ENCODE peak calls at places on chromosome 2, in ten cellular contexts. One of them, this sample, is unnamed.

GRCh38 chr2:54396107-54396506 is 60.0 kb upstream of the SPTBN1 start:
- DNase-seq in fibroblast of mammary gland: peak
- DNase-seq in ELR: peak
- DNase-seq in GM04504: no peak
- DNase-seq in MM.1S: no peak
- DNase-seq in ascending aorta: no peak
- DNase-seq in stomach: no peak
- DNase-seq in GDM1: no peak
- DNase-seq in skeletal muscle cell: no peak
- DNase-seq in Jurkat, Clone E6-1: no peak
- DNase-seq in this sample: peak

GRCh38 chr2:51723716-51724115 is 691.8 kb upstream of the NRXN1 start:
- DNase-seq in MM.1S: no peak
- DNase-seq in stomach: no peak
- DNase-seq in fibroblast of mammary gland: peak
- DNase-seq in GDM1: no peak
- DNase-seq in ELR: no peak
- DNase-seq in GM04504: no peak
- DNase-seq in Jurkat, Clone E6-1: peak
- DNase-seq in skeletal muscle cell: peak
- DNase-seq in ascending aorta: no peak
- DNase-seq in this sample: no peak

GRCh38 chr2:162050513-162050961 is 23.5 kb downstream of the DPP4 start:
- DNase-seq in skeletal muscle cell: no peak
- DNase-seq in fibroblast of mammary gland: no peak
- DNase-seq in MM.1S: no peak
- DNase-seq in stomach: no peak
- DNase-seq in GM04504: no peak
- DNase-seq in Jurkat, Clone E6-1: no peak
- DNase-seq in ascending aorta: no peak
- DNase-seq in GDM1: no peak
- DNase-seq in ELR: no peak
- DNase-seq in this sample: no peak

GRCh38 chr2:109208071-109208950 is 79.3 kb downstream of the SH3RF3 start:
- DNase-seq in stomach: no peak
- DNase-seq in GDM1: no peak
- DNase-seq in fibroblast of mammary gland: peak
- DNase-seq in ascending aorta: peak
- DNase-seq in Jurkat, Clone E6-1: peak
- DNase-seq in ELR: peak
- DNase-seq in MM.1S: no peak
- DNase-seq in skeletal muscle cell: no peak
- DNase-seq in GM04504: peak
- DNase-seq in this sample: no peak

GRCh38 chr2:226802573-226802972 is 3.0 kb upstream of the IRS1 start:
- DNase-seq in GM04504: no peak
- DNase-seq in stomach: no peak
- DNase-seq in ascending aorta: no peak
- DNase-seq in GDM1: peak
- DNase-seq in fibroblast of mammary gland: peak
- DNase-seq in MM.1S: peak
- DNase-seq in Jurkat, Clone E6-1: peak
- DNase-seq in skeletal muscle cell: peak
- DNase-seq in ELR: peak
- DNase-seq in this sample: peak

GRCh38 chr2:62501059-62501458 is 4.9 kb downstream of the TMEM17 start:
- DNase-seq in Jurkat, Clone E6-1: no peak
- DNase-seq in skeletal muscle cell: no peak
- DNase-seq in ascending aorta: no peak
- DNase-seq in fibroblast of mammary gland: no peak
- DNase-seq in GM04504: no peak
- DNase-seq in GDM1: no peak
- DNase-seq in MM.1S: no peak
- DNase-seq in stomach: no peak
- DNase-seq in ELR: no peak
- DNase-seq in this sample: no peak

GRCh38 chr2:171723724-171724683 is 36.7 kb downstream of the DYNC1I2 start:
- DNase-seq in ascending aorta: no peak
- DNase-seq in GM04504: no peak
- DNase-seq in GDM1: no peak
- DNase-seq in MM.1S: no peak
- DNase-seq in ELR: no peak
- DNase-seq in fibroblast of mammary gland: peak
- DNase-seq in skeletal muscle cell: no peak
- DNase-seq in Jurkat, Clone E6-1: no peak
- DNase-seq in stomach: peak
- DNase-seq in this sample: peak

GRCh38 chr2:134778372-134778771 is 59.6 kb upstream of the TMEM163 start:
- DNase-seq in Jurkat, Clone E6-1: no peak
- DNase-seq in stomach: peak
- DNase-seq in GDM1: no peak
- DNase-seq in ELR: peak
- DNase-seq in GM04504: no peak
- DNase-seq in MM.1S: no peak
- DNase-seq in skeletal muscle cell: no peak
- DNase-seq in fibroblast of mammary gland: no peak
- DNase-seq in ascending aorta: no peak
- DNase-seq in this sample: no peak

GRCh38 chr2:241818943-241819270 is 9.9 kb downstream of the NEU4 start:
- DNase-seq in GDM1: no peak
- DNase-seq in GM04504: no peak
- DNase-seq in MM.1S: no peak
- DNase-seq in ELR: no peak
- DNase-seq in skeletal muscle cell: no peak
- DNase-seq in fibroblast of mammary gland: no peak
- DNase-seq in Jurkat, Clone E6-1: no peak
- DNase-seq in ascending aorta: no peak
- DNase-seq in stomach: peak
- DNase-seq in this sample: no peak